ENCODE peak calls at places on chromosomes 11 and 22, in eight cellular contexts. G is ovary, S is fibroblast of the aortic adventitia, Q is fibroblast of mammary gland, K is AG10803, B is mammary epithelial cell, I is transverse colon, T is lung. J is an unnamed sample.

GRCh38 chr11:95778699-95779098 is 10.9 kb downstream of the FAM76B start:
- DNase-seq in G (no peak), S (no peak), Q (no peak), K (no peak), B (no peak), I (no peak), T (no peak), J (no peak)

GRCh38 chr22:19265779-19266178 is 25.7 kb downstream of the CLTCL1 start:
- DNase-seq in G (no peak), S (no peak), Q (no peak), K (no peak), B (no peak), I (no peak), T (no peak), J (no peak)

GRCh38 chr11:86248609-86249008 is 4.1 kb downstream of the EED start:
- DNase-seq in G (no peak), S (no peak), Q (no peak), K (no peak), B (no peak), I (no peak), T (no peak), J (no peak)

GRCh38 chr22:27669798-27670599 is 131.6 kb downstream of the MN1 start:
- DNase-seq in G (no peak), S (peak), Q (peak), K (no peak), B (no peak), I (no peak), T (no peak), J (no peak)

GRCh38 chr11:17386331-17387084 is 2.0 kb downstream of the KCNJ11 start:
- DNase-seq in G (no peak), S (peak), Q (peak), K (peak), B (no peak), I (peak), T (peak), J (peak)

GRCh38 chr11:2298795-2299747 is 2.6 kb downstream of the C11orf21 start:
- DNase-seq in G (no peak), S (no peak), Q (no peak), K (no peak), B (peak), I (peak), T (peak), J (no peak)

GRCh38 chr11:10930224-10930960 is 72.5 kb upstream of the ZBED5 start:
- DNase-seq in G (no peak), S (peak), Q (peak), K (peak), B (peak), I (peak), T (peak), J (no peak)

GRCh38 chr11:130213143-130213978 is 53.8 kb downstream of the ST14 start:
- DNase-seq in G (peak), S (peak), Q (peak), K (no peak), B (peak), I (peak), T (peak), J (no peak)

GRCh38 chr11:68047437-68048290 is 8.8 kb downstream of the TCIRG1 start:
- DNase-seq in G (no peak), S (no peak), Q (no peak), K (no peak), B (peak), I (no peak), T (no peak), J (no peak)

GRCh38 chr11:110979696-110980095 is 265.8 kb upstream of the POU2AF2 start:
- DNase-seq in G (no peak), S (peak), Q (peak), K (no peak), B (peak), I (no peak), T (no peak), J (no peak)

GRCh38 chr22:24159650-24160049 is 21.6 kb upstream of the SUSD2 start:
- DNase-seq in G (no peak), S (no peak), Q (no peak), K (no peak), B (no peak), I (no peak), T (no peak), J (no peak)

GRCh38 chr11:127106938-127107337 is 106.4 kb upstream of the KIRREL3 start:
- DNase-seq in G (no peak), S (no peak), Q (no peak), K (no peak), B (no peak), I (no peak), T (no peak), J (no peak)

GRCh38 chr11:109037856-109038780 is 373.2 kb downstream of the DDX10 start:
- DNase-seq in G (no peak), S (peak), Q (peak), K (peak), B (peak), I (no peak), T (no peak), J (no peak)

GRCh38 chr11:134498326-134499139 is 86.5 kb upstream of the B3GAT1 start:
- DNase-seq in G (no peak), S (no peak), Q (no peak), K (no peak), B (no peak), I (no peak), T (no peak), J (no peak)

GRCh38 chr11:46719048-46719542 is at the start of gene F2:
- DNase-seq in G (no peak), S (no peak), Q (no peak), K (no peak), B (no peak), I (no peak), T (no peak), J (no peak)

GRCh38 chr11:404551-405264 is 10.1 kb downstream of the SIGIRR start:
- DNase-seq in G (peak), S (no peak), Q (no peak), K (no peak), B (no peak), I (no peak), T (no peak), J (no peak)

GRCh38 chr22:40567106-40567505 is 69.4 kb downstream of the MRTFA start:
- DNase-seq in G (no peak), S (peak), Q (no peak), K (peak), B (peak), I (no peak), T (no peak), J (no peak)

GRCh38 chr11:120212926-120213325 is 2.1 kb downstream of the OAF start:
- DNase-seq in G (no peak), S (no peak), Q (no peak), K (no peak), B (no peak), I (peak), T (no peak), J (no peak)

GRCh38 chr11:35602160-35602793 is 16.0 kb upstream of the FJX1 start:
- DNase-seq in G (no peak), S (no peak), Q (no peak), K (no peak), B (no peak), I (no peak), T (no peak), J (no peak)

GRCh38 chr22:43257549-43257948 is 70.6 kb upstream of the TTLL12 start:
- DNase-seq in G (no peak), S (no peak), Q (no peak), K (no peak), B (peak), I (no peak), T (no peak), J (no peak)

GRCh38 chr22:32044477-32044876 is 1.4 kb downstream of the SLC5A1 start:
- DNase-seq in G (no peak), S (no peak), Q (no peak), K (no peak), B (no peak), I (no peak), T (no peak), J (no peak)
- H3K4me3 ChIP-seq in G (no peak), S (no peak), Q (no peak), K (no peak), B (no peak), I (peak), T (no peak), J (no peak)

DNA sequence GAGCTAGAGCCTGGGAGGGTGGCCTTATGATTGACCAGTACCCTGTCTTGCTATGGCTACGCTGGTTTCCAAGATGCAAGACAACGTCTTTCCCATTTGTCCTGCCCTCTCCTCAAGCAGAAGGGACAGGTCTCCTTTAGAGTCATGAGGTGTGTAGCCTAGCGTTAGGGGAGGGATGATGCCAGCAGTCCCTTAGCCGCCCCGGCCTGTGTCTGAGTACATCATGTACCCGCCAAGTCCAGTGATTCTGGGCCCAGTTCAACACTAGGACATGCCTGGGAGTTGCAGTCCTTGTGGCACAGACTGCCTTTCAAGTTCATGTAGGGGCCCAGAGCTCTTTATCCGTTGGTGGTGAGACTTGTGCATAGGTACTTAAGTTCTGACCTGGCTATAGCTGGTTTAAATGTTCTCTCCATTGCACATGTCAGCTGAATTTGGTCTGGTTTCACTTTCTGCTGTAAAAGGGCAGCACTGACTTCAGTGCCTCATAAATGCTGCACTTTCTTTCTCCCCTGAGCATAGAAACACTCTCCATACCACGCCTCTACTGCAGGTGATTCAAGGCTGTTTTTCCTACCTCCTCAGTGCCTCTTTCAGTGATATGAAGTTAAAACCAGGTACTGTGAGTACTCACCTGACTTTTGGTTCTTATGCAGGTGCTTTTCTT is 151.1 kb downstream of the METTL15 start:
- DNase-seq in G (no peak), S (no peak), Q (no peak), K (no peak), B (no peak), I (no peak), T (no peak), J (no peak)
- H3K4me3 ChIP-seq in G (no peak), S (no peak), Q (no peak), K (no peak), B (no peak), I (no peak), T (no peak), J (no peak)

GRCh38 chr11:6391548-6392134 is 1.4 kb downstream of the SMPD1 start:
- DNase-seq in G (no peak), S (no peak), Q (no peak), K (no peak), B (no peak), I (no peak), T (no peak), J (no peak)
- H3K4me3 ChIP-seq in G (no peak), S (peak), Q (no peak), K (peak), B (no peak), I (peak), T (peak), J (peak)

GRCh38 chr11:124875943-124876817 is 10.9 kb downstream of the ROBO3 start:
- DNase-seq in G (peak), S (peak), Q (peak), K (peak), B (peak), I (peak), T (peak), J (peak)

GRCh38 chr11:124873980-124874379 is 8.7 kb downstream of the ROBO3 start:
- DNase-seq in G (no peak), S (no peak), Q (no peak), K (no peak), B (no peak), I (no peak), T (no peak), J (no peak)

GRCh38 chr11:124874571-124875255 is 9.5 kb downstream of the ROBO3 start:
- DNase-seq in G (no peak), S (no peak), Q (no peak), K (no peak), B (no peak), I (no peak), T (no peak), J (no peak)

GRCh38 chr11:124876818-124877630 is 11.8 kb downstream of the ROBO3 start:
- DNase-seq in G (peak), S (no peak), Q (no peak), K (no peak), B (no peak), I (no peak), T (no peak), J (no peak)

DNA sequence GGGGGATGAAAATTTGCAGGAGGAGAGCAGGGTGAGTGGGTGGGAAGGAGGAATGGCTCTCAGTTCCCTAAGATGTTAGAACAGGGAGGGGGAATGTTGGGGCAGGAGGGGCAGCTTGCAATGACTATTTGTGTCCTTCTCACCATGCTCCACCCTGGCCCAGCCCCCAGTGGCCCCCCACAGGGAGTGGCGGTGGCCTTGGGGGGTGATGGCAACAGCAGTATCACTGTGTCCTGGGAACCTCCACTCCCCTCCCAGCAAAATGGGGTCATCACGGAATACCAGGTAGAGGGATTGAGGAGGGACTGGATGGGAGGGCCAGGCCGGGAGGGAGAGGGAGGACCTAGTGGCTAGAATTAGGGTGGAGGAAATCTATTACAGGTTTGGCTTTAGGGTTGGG is 10.2 kb downstream of the ROBO3 start:
- DNase-seq in G (no peak), S (no peak), Q (no peak), K (no peak), B (no peak), I (no peak), T (no peak), J (no peak)
- H3K4me3 ChIP-seq in G (no peak), S (peak), Q (peak), K (no peak), B (peak), I (peak), T (no peak), J (no peak)